ENCODE peak calls at places on chromosomes 13 and 19, in nine cellular contexts. One of them, this sample, is unnamed.

GRCh38 chr19:11405846-11406643 is 13.1 kb downstream of the RGL3 start:
- DNase-seq in spleen: peak
- DNase-seq in heart left ventricle: peak
- DNase-seq in IMR-90: no peak
- DNase-seq in uterus: no peak
- DNase-seq in transverse colon: no peak
- DNase-seq in tibial nerve: no peak
- DNase-seq in sigmoid colon: no peak
- DNase-seq in ovary: peak
- DNase-seq in this sample: no peak

GRCh38 chr13:44191504-44192171 is 182.0 kb upstream of the SERP2 start:
- DNase-seq in ovary: peak
- DNase-seq in spleen: no peak
- DNase-seq in sigmoid colon: no peak
- DNase-seq in tibial nerve: no peak
- DNase-seq in heart left ventricle: peak
- DNase-seq in uterus: peak
- DNase-seq in transverse colon: peak
- DNase-seq in IMR-90: peak
- DNase-seq in this sample: peak

GRCh38 chr13:76846363-76846762 is 39.8 kb downstream of the KCTD12 start:
- DNase-seq in tibial nerve: no peak
- DNase-seq in heart left ventricle: no peak
- DNase-seq in spleen: no peak
- DNase-seq in uterus: no peak
- DNase-seq in ovary: no peak
- DNase-seq in transverse colon: no peak
- DNase-seq in sigmoid colon: no peak
- DNase-seq in IMR-90: no peak
- DNase-seq in this sample: no peak

GRCh38 chr13:53060840-53061485 is 32.4 kb downstream of the OLFM4 start:
- DNase-seq in IMR-90: no peak
- DNase-seq in heart left ventricle: no peak
- DNase-seq in spleen: no peak
- DNase-seq in transverse colon: peak
- DNase-seq in uterus: no peak
- DNase-seq in sigmoid colon: no peak
- DNase-seq in ovary: no peak
- DNase-seq in tibial nerve: no peak
- DNase-seq in this sample: no peak

GRCh38 chr13:39811696-39812095 is 156.2 kb downstream of the COG6 start:
- DNase-seq in IMR-90: no peak
- DNase-seq in ovary: no peak
- DNase-seq in tibial nerve: no peak
- DNase-seq in sigmoid colon: no peak
- DNase-seq in spleen: no peak
- DNase-seq in heart left ventricle: no peak
- DNase-seq in uterus: no peak
- DNase-seq in transverse colon: no peak
- DNase-seq in this sample: no peak

GRCh38 chr19:3366761-3367571 is 583 bp downstream of the NFIC start:
- DNase-seq in sigmoid colon: peak
- DNase-seq in ovary: peak
- DNase-seq in tibial nerve: no peak
- DNase-seq in transverse colon: peak
- DNase-seq in IMR-90: no peak
- DNase-seq in uterus: peak
- DNase-seq in spleen: peak
- DNase-seq in heart left ventricle: peak
- DNase-seq in this sample: peak

GRCh38 chr13:99322297-99323103 is 15.3 kb upstream of the GPR183 start:
- DNase-seq in heart left ventricle: no peak
- DNase-seq in uterus: no peak
- DNase-seq in spleen: no peak
- DNase-seq in sigmoid colon: no peak
- DNase-seq in ovary: no peak
- DNase-seq in IMR-90: peak
- DNase-seq in transverse colon: no peak
- DNase-seq in tibial nerve: no peak
- DNase-seq in this sample: no peak

GRCh38 chr19:41882568-41883462 is at the start of gene ARHGEF1:
- DNase-seq in spleen: peak
- DNase-seq in ovary: peak
- DNase-seq in tibial nerve: no peak
- DNase-seq in transverse colon: peak
- DNase-seq in uterus: peak
- DNase-seq in sigmoid colon: peak
- DNase-seq in IMR-90: no peak
- DNase-seq in heart left ventricle: peak
- DNase-seq in this sample: peak

GRCh38 chr19:40262422-40262821 is 22.7 kb downstream of the AKT2 start:
- DNase-seq in spleen: no peak
- DNase-seq in ovary: no peak
- DNase-seq in sigmoid colon: no peak
- DNase-seq in heart left ventricle: no peak
- DNase-seq in IMR-90: no peak
- DNase-seq in transverse colon: no peak
- DNase-seq in tibial nerve: no peak
- DNase-seq in uterus: no peak
- DNase-seq in this sample: no peak

GRCh38 chr19:39205449-39205764 is 1.3 kb upstream of the SYCN start:
- DNase-seq in heart left ventricle: no peak
- DNase-seq in sigmoid colon: no peak
- DNase-seq in transverse colon: no peak
- DNase-seq in ovary: no peak
- DNase-seq in tibial nerve: no peak
- DNase-seq in spleen: no peak
- DNase-seq in IMR-90: no peak
- DNase-seq in uterus: no peak
- DNase-seq in this sample: no peak

GRCh38 chr19:39206122-39206521 is 2.1 kb upstream of the SYCN start:
- DNase-seq in spleen: no peak
- DNase-seq in ovary: no peak
- DNase-seq in heart left ventricle: no peak
- DNase-seq in sigmoid colon: no peak
- DNase-seq in uterus: no peak
- DNase-seq in tibial nerve: no peak
- DNase-seq in transverse colon: no peak
- DNase-seq in IMR-90: no peak
- DNase-seq in this sample: no peak

GRCh38 chr19:39202998-39203355 is 1.1 kb downstream of the SYCN start:
- DNase-seq in uterus: no peak
- DNase-seq in ovary: no peak
- DNase-seq in transverse colon: no peak
- DNase-seq in heart left ventricle: no peak
- DNase-seq in IMR-90: no peak
- DNase-seq in sigmoid colon: no peak
- DNase-seq in tibial nerve: no peak
- DNase-seq in spleen: no peak
- DNase-seq in this sample: no peak

GRCh38 chr19:39200818-39201145 is 3.3 kb downstream of the SYCN start:
- DNase-seq in transverse colon: no peak
- DNase-seq in IMR-90: no peak
- DNase-seq in tibial nerve: no peak
- DNase-seq in ovary: no peak
- DNase-seq in spleen: no peak
- DNase-seq in heart left ventricle: no peak
- DNase-seq in sigmoid colon: no peak
- DNase-seq in uterus: no peak
- DNase-seq in this sample: no peak

GRCh38 chr19:39203372-39204341 is at the start of gene SYCN:
- DNase-seq in IMR-90: no peak
- DNase-seq in heart left ventricle: no peak
- DNase-seq in spleen: no peak
- DNase-seq in ovary: no peak
- DNase-seq in sigmoid colon: no peak
- DNase-seq in uterus: no peak
- DNase-seq in transverse colon: no peak
- DNase-seq in tibial nerve: no peak
- DNase-seq in this sample: no peak
- H3K27ac ChIP-seq in IMR-90: no peak
- H3K27ac ChIP-seq in heart left ventricle: no peak
- H3K27ac ChIP-seq in spleen: no peak
- H3K27ac ChIP-seq in ovary: no peak
- H3K27ac ChIP-seq in sigmoid colon: no peak
- H3K27ac ChIP-seq in uterus: no peak
- H3K27ac ChIP-seq in transverse colon: no peak
- H3K27ac ChIP-seq in tibial nerve: no peak
- H3K27ac ChIP-seq in this sample: no peak

DNA sequence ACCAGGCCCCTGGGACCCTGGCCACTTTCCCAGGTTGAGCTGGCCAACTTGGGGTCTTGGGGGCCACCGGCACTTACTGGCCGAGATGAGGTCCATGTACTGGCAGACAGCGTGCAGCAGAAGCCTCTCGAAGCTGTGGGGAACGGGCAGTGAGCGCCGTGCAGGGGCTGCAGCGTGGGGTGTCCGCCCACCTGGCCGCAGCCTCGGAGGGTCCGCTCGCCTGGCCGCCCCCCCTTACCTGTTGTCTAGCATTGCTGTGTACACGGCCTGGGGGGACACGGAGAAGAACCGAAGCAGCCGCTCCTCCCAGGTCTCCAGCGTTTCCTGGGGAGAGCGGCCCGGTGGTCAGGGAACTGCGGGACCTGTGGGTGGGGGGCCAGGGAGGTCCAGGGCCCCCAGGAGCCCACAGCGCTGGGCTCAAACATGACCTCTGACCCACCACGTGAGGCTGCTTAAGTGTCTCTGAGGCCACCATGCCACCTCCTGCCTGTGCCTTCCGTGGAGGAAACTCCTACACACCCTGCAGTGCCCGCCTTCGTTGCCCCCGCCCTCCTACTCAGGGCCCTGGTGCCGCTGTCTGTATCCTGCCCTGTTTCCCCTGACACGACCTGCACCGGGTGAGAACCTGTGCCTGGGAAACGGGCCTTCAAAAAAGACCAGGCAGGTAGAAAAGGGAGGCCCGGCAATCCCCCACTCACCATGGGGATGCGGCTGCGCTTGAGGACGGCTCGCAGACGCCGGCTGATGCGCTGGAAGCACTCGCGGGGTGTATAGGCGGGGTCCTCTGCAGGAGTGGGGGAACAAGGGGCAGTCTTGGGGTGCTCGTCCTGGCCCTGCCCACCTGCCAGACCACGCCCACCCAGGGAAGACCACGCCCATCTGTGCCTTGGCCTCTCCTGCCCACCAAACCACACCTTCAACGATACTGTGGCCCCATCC is 6.3 kb downstream of the RNU6-9 start:
- DNase-seq in heart left ventricle: no peak
- DNase-seq in sigmoid colon: no peak
- DNase-seq in ovary: no peak
- DNase-seq in IMR-90: no peak
- DNase-seq in spleen: no peak
- DNase-seq in uterus: no peak
- DNase-seq in tibial nerve: no peak
- DNase-seq in transverse colon: no peak
- DNase-seq in this sample: no peak
- TF ChIP-seq POLR2A in heart left ventricle: no peak
- TF ChIP-seq POLR2A in sigmoid colon: no peak
- TF ChIP-seq POLR2A in ovary: no peak
- TF ChIP-seq POLR2A in IMR-90: no peak
- TF ChIP-seq POLR2A in spleen: no peak
- TF ChIP-seq POLR2A in uterus: no peak
- TF ChIP-seq POLR2A in tibial nerve: no peak
- TF ChIP-seq POLR2A in transverse colon: no peak
- TF ChIP-seq POLR2A in this sample: no peak

DNA sequence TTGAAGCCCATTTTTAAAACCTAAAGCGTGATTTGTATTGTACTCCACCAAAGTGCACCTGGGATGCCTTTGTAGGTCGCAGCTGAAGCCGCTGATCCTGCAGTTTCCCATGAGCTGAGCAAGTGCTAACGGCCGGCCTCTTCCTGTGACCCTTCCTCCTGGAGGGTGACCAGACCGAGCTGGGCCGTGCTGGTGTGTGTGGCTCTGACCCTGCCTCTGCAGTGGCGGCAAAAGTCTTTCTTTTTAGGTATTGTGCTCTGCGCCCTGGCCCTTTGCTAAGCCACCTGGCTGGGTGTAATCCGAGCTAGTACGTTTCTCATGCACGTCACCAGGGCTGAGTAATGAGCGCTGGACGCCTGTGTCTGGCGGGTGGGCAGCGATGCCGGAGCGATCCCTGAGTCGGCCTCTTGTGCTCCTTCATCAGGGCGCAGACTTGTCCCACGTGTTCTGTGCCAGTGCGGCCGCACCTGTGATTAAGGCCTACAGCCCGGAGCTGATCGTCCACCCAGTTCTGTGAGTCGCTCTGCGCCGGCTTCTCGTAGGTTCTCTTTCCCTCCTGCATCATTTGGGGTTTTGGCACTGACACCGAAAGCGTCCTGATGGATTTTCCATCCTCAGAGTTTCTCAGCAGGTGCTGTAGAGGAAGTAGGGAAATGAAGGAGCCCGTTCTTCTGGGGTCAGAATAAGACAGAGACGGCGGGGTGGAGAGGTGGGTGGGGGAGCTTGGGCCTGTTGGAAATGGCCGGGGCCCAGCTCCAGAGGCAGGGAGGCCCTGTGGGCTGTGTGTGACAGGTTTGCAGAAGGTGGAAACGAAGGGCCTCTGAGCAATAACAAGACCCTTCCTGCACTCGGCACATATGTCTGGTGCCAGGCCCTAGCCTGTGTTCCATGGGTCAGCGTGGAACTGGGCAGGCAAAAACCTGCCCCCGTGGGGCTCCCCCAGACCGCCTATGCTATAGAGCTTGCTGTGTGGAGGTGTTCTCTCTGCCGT is 9.7 kb downstream of the NAXD start:
- DNase-seq in transverse colon: no peak
- DNase-seq in spleen: no peak
- DNase-seq in uterus: no peak
- DNase-seq in sigmoid colon: no peak
- DNase-seq in ovary: no peak
- DNase-seq in heart left ventricle: no peak
- DNase-seq in tibial nerve: no peak
- DNase-seq in IMR-90: no peak
- DNase-seq in this sample: no peak
- H3K27ac ChIP-seq in transverse colon: peak
- H3K27ac ChIP-seq in spleen: no peak
- H3K27ac ChIP-seq in uterus: no peak
- H3K27ac ChIP-seq in sigmoid colon: peak
- H3K27ac ChIP-seq in ovary: peak
- H3K27ac ChIP-seq in heart left ventricle: no peak
- H3K27ac ChIP-seq in tibial nerve: peak
- H3K27ac ChIP-seq in IMR-90: no peak
- H3K27ac ChIP-seq in this sample: no peak

DNA sequence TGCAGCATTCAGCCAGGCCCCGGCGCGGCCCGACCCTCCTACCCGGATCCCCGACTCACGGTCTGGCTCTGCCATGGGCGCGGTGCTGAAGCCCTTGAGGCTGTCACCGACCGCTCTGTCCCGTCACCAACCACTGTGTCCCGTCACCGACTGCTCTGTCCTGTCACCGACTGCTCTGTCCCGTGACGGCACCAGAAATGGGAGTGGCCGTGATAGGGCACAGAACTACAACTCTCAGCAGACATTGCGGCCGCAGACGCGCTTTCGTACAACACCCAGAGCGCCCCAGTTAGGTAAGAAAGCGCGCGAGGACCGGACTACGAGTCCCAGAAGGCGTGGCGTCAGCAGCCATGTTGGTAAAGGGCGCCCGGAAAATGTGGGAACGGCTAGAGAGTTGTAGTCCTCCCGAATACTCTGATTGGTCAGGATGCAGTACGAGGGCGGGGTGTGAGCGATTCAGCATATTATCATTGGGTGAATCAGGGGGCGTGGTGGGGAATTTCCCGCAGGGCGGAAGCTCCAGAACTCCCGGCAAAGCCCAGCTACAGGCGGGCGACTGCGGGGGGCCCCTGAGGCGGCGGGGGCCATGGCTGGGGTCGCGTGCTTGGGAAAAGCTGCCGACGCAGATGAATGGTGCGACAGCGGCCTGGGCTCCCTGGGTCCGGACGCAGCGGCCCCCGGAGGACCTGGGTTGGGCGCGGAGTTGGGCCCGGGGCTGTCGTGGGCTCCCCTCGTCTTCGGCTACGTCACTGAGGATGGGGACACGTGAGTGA is at the start of the genes NFKBIB and SIRT2:
- DNase-seq in transverse colon: peak
- DNase-seq in IMR-90: peak
- DNase-seq in uterus: peak
- DNase-seq in ovary: peak
- DNase-seq in sigmoid colon: peak
- DNase-seq in tibial nerve: peak
- DNase-seq in spleen: peak
- DNase-seq in heart left ventricle: peak
- DNase-seq in this sample: peak
- TF ChIP-seq POLR2A in transverse colon: peak
- TF ChIP-seq POLR2A in IMR-90: peak
- TF ChIP-seq POLR2A in uterus: peak
- TF ChIP-seq POLR2A in ovary: peak
- TF ChIP-seq POLR2A in sigmoid colon: peak
- TF ChIP-seq POLR2A in tibial nerve: peak
- TF ChIP-seq POLR2A in spleen: no peak
- TF ChIP-seq POLR2A in heart left ventricle: peak
- TF ChIP-seq POLR2A in this sample: peak